ENCODE peak calls at places on chromosomes 12 and 14, in four cellular contexts. One of them, this sample, is unnamed. For H3K4me1, the result is how much of the 10 kb centered on the place peaks cover.

GRCh38 chr14:39173198-39173597 is 1.9 kb upstream of the PNN start:
- DNase-seq in fibroblast of lung: no peak
- DNase-seq in stomach: no peak
- DNase-seq in kidney: no peak
- DNase-seq in this sample: no peak

GRCh38 chr12:28776913-28777312 is 372.2 kb upstream of the FAR2 start:
- DNase-seq in stomach: no peak
- DNase-seq in kidney: no peak
- DNase-seq in fibroblast of lung: no peak
- DNase-seq in this sample: no peak

GRCh38 chr12:93886533-93887511 is 209.6 kb downstream of the CRADD start:
- DNase-seq in stomach: no peak
- DNase-seq in kidney: no peak
- DNase-seq in fibroblast of lung: peak
- DNase-seq in this sample: no peak

GRCh38 chr12:48084066-48084465 is 21.8 kb downstream of the SENP1 start:
- DNase-seq in fibroblast of lung: peak
- DNase-seq in kidney: no peak
- DNase-seq in stomach: no peak
- DNase-seq in this sample: no peak

GRCh38 chr12:52394836-52395405 is 9.5 kb upstream of the KRT84 start:
- DNase-seq in stomach: no peak
- DNase-seq in kidney: peak
- DNase-seq in fibroblast of lung: no peak
- DNase-seq in this sample: no peak

GRCh38 chr12:49961993-49962764 is 507 bp downstream of the AQP5 start:
- DNase-seq in kidney: peak
- DNase-seq in stomach: no peak
- DNase-seq in fibroblast of lung: no peak
- DNase-seq in this sample: no peak

GRCh38 chr14:65745396-65746190 is 333.1 kb downstream of the FUT8 start:
- DNase-seq in stomach: no peak
- DNase-seq in fibroblast of lung: peak
- DNase-seq in kidney: no peak
- DNase-seq in this sample: no peak

GRCh38 chr12:123531091-123531490 is 2.4 kb downstream of the RILPL1 start:
- DNase-seq in kidney: peak
- DNase-seq in stomach: no peak
- DNase-seq in fibroblast of lung: no peak
- DNase-seq in this sample: peak

GRCh38 chr14:27318769-27319280 is 721.0 kb upstream of the NOVA1 start:
- DNase-seq in fibroblast of lung: no peak
- DNase-seq in stomach: no peak
- DNase-seq in kidney: no peak
- DNase-seq in this sample: no peak

GRCh38 chr12:124228050-124228711 is 66.7 kb upstream of the RFLNA start:
- DNase-seq in stomach: no peak
- DNase-seq in kidney: no peak
- DNase-seq in fibroblast of lung: no peak
- DNase-seq in this sample: peak

GRCh38 chr12:122841544-122842321 is 6.5 kb downstream of the HIP1R start:
- DNase-seq in kidney: peak
- DNase-seq in fibroblast of lung: peak
- DNase-seq in stomach: peak
- DNase-seq in this sample: no peak

GRCh38 chr12:109717390-109718357 is 4.0 kb downstream of the FAM222A start:
- DNase-seq in kidney: no peak
- DNase-seq in fibroblast of lung: no peak
- DNase-seq in stomach: no peak
- DNase-seq in this sample: no peak

GRCh38 chr12:11797317-11797913 is 147.9 kb downstream of the ETV6 start:
- DNase-seq in kidney: no peak
- DNase-seq in fibroblast of lung: peak
- DNase-seq in stomach: peak
- DNase-seq in this sample: no peak

GRCh38 chr12:27879708-27880107 is 92.8 kb downstream of the PTHLH start:
- DNase-seq in stomach: no peak
- DNase-seq in fibroblast of lung: no peak
- DNase-seq in kidney: no peak
- DNase-seq in this sample: no peak

GRCh38 chr12:84994436-84994835 is 41.6 kb downstream of the TSPAN19 start:
- DNase-seq in kidney: no peak
- DNase-seq in stomach: no peak
- DNase-seq in fibroblast of lung: no peak
- DNase-seq in this sample: no peak

GRCh38 chr12:724194-724855 is 28.1 kb upstream of the WNK1 start:
- DNase-seq in stomach: no peak
- DNase-seq in kidney: no peak
- DNase-seq in fibroblast of lung: no peak
- DNase-seq in this sample: no peak

GRCh38 chr12:120652671-120653435 is 12.4 kb downstream of the CABP1 start:
- DNase-seq in fibroblast of lung: no peak
- DNase-seq in kidney: peak
- DNase-seq in stomach: no peak
- DNase-seq in this sample: no peak

GRCh38 chr12:76764856-76765255 is 941 bp downstream of the ZDHHC17 start:
- DNase-seq in stomach: no peak
- DNase-seq in kidney: no peak
- DNase-seq in fibroblast of lung: peak
- DNase-seq in this sample: no peak

GRCh38 chr14:35365130-35366047 is 39.2 kb downstream of the NFKBIA start:
- DNase-seq in fibroblast of lung: peak
- DNase-seq in kidney: peak
- DNase-seq in stomach: peak
- DNase-seq in this sample: peak

GRCh38 chr12:72535591-72535990 is 263.4 kb downstream of the TRHDE start:
- DNase-seq in kidney: no peak
- DNase-seq in stomach: no peak
- DNase-seq in fibroblast of lung: no peak
- DNase-seq in this sample: no peak

GRCh38 chr14:34980337-34980900 is 2.4 kb upstream of the SRP54 start:
- DNase-seq in stomach: no peak
- DNase-seq in fibroblast of lung: no peak
- DNase-seq in kidney: no peak
- DNase-seq in this sample: no peak

GRCh38 chr12:101305226-101305779 is 25.4 kb downstream of the UTP20 start:
- DNase-seq in fibroblast of lung: no peak
- DNase-seq in kidney: no peak
- DNase-seq in stomach: no peak
- DNase-seq in this sample: no peak

GRCh38 chr12:31316964-31317363 is 9.0 kb downstream of the SINHCAF start:
- DNase-seq in fibroblast of lung: no peak
- DNase-seq in stomach: no peak
- DNase-seq in kidney: no peak
- DNase-seq in this sample: no peak

GRCh38 chr12:120327593-120327992 is at the start of gene PLA2G1B:
- DNase-seq in stomach: peak
- DNase-seq in kidney: no peak
- DNase-seq in fibroblast of lung: no peak
- DNase-seq in this sample: no peak

GRCh38 chr14:55837467-55837866 is 257.5 kb downstream of the KTN1 start:
- DNase-seq in kidney: no peak
- DNase-seq in stomach: no peak
- DNase-seq in fibroblast of lung: no peak
- DNase-seq in this sample: no peak

GRCh38 chr14:88044129-88044727 is 39.3 kb downstream of the GPR65 start:
- DNase-seq in stomach: no peak
- DNase-seq in fibroblast of lung: no peak
- DNase-seq in kidney: no peak
- DNase-seq in this sample: no peak

GRCh38 chr12:64678248-64678647 is 68.0 kb downstream of the RASSF3 start:
- DNase-seq in stomach: no peak
- DNase-seq in kidney: no peak
- DNase-seq in fibroblast of lung: no peak
- DNase-seq in this sample: no peak

GRCh38 chr14:57209561-57209960 is 59.1 kb downstream of the EXOC5 start:
- DNase-seq in stomach: no peak
- DNase-seq in kidney: no peak
- DNase-seq in fibroblast of lung: peak
- DNase-seq in this sample: no peak

GRCh38 chr12:2666846-2667245 is 127.9 kb upstream of the FKBP4 start:
- DNase-seq in stomach: no peak
- DNase-seq in fibroblast of lung: no peak
- DNase-seq in kidney: no peak
- DNase-seq in this sample: no peak

DNA sequence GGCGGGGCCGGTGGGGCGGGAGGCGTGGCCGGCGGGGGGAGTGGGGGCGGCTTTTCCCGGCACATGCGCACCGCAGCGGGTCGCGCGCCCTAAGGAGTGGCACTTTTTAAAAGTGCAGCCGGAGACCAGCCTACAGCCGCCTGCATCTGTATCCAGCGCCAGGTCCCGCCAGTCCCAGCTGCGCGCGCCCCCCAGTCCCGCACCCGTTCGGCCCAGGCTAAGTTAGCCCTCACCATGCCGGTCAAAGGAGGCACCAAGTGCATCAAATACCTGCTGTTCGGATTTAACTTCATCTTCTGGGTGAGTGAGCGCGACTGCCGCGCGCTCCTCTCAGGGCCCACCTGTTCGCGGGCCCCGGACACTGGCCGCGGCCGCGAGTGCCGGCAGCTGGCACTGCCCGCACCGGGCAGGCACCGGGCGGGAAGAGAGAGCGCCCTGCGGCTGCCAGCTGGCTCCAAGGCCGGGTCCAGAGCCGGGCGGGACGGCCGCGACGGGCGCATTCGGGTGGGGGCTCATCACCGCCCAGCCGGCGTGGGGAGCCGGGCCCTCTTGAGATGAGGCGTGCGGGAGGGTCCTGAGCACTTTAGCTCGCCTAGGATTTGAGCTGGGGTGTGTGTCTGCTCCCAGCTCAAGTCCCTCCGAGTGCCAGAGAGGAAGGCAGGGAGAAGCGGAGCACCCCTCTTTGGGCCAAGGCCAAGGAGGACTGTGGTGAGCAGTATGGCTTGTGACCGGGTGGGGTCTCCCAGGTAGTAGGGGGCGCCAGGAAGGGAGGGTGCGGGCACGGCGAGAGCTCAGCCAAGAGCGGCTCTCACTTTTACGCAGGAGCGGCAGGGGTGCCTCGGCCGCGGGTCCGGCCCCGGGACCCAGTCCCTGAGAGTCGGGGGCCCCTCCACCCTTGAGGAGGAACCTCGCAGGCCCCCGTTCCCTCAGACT is at the start of gene CD9:
- DNase-seq in stomach: peak
- DNase-seq in kidney: no peak
- DNase-seq in fibroblast of lung: no peak
- DNase-seq in this sample: peak
- H3K4me3 ChIP-seq in stomach: peak
- H3K4me3 ChIP-seq in kidney: peak
- H3K4me3 ChIP-seq in fibroblast of lung: peak
- H3K4me3 ChIP-seq in this sample: peak

DNA sequence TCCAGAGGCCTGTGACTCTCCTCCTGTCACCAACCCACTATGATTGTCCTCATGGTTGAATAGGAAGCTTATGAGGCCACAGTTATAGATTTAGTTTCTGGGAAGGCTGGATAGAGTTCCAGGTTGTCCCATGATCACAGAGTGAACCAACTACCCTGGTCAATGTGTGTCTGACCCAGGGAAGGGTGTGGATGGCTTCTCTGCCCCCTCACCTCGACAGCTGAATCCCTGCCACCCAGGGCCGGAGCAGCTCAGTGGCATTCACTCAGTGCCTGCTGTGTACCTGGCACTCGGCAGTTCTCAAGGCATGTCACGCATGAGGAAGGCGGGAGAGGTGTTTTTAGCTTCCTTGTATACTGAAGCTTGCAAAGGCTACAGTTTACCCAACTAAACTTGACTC is 43.2 kb downstream of the JDP2 start:
- DNase-seq in fibroblast of lung: no peak
- DNase-seq in stomach: peak
- DNase-seq in kidney: no peak
- DNase-seq in this sample: no peak
- H3K4me1 ChIP-seq in fibroblast of lung: under half
- H3K4me1 ChIP-seq in stomach: under half
- H3K4me1 ChIP-seq in kidney: under half
- H3K4me1 ChIP-seq in this sample: under half

GRCh38 chr14:71381814-71382213 is 474.6 kb downstream of the PCNX1 start:
- DNase-seq in fibroblast of lung: no peak
- DNase-seq in kidney: no peak
- DNase-seq in stomach: no peak
- DNase-seq in this sample: no peak
- H3K4me3 ChIP-seq in fibroblast of lung: no peak
- H3K4me3 ChIP-seq in kidney: no peak
- H3K4me3 ChIP-seq in stomach: no peak
- H3K4me3 ChIP-seq in this sample: no peak

GRCh38 chr12:121787063-121787774 is 6.3 kb downstream of the RHOF start:
- DNase-seq in stomach: peak
- DNase-seq in kidney: peak
- DNase-seq in fibroblast of lung: no peak
- DNase-seq in this sample: no peak
- H3K4me1 ChIP-seq in stomach: under half
- H3K4me1 ChIP-seq in kidney: under half
- H3K4me1 ChIP-seq in fibroblast of lung: under half
- H3K4me1 ChIP-seq in this sample: under half

DNA sequence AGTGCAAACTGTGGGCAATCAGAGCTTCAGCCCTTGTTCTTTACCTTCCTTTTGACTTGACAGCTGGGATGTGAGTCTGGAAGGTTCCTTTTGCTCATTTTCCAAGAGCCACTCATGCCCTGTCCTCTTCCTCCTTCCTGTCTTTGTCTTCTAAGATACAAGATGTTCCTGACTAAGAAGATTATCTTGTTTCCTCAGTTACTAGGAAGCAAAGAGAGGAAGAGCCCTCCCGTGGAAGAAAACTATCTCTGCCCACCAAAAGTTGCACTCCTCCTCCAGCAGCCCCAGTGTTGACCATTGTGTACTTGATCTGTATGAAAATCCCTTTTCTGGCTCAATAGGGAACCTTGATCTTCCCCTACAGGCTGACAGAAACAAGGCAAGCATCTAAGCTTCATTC is 138.0 kb downstream of the C12orf75 start:
- DNase-seq in fibroblast of lung: no peak
- DNase-seq in stomach: no peak
- DNase-seq in kidney: no peak
- DNase-seq in this sample: no peak
- H3K4me3 ChIP-seq in fibroblast of lung: no peak
- H3K4me3 ChIP-seq in stomach: no peak
- H3K4me3 ChIP-seq in kidney: no peak
- H3K4me3 ChIP-seq in this sample: no peak